ENCODE peak calls at places on chromosomes 7 and 10, in five cellular contexts. One of them, this sample, is unnamed.

GRCh38 chr10:43206391-43207235 is 60.3 kb downstream of the RASGEF1A start:
- DNase-seq in K562: no peak
- DNase-seq in WTC11: peak
- DNase-seq in HepG2: no peak
- DNase-seq in GM12878: no peak
- DNase-seq in this sample: no peak

GRCh38 chr7:135747366-135747765 is 1.2 kb downstream of the FAM180A start:
- DNase-seq in HepG2: no peak
- DNase-seq in K562: no peak
- DNase-seq in WTC11: no peak
- DNase-seq in GM12878: no peak
- DNase-seq in this sample: no peak

GRCh38 chr10:28922127-28922526 is 244.8 kb downstream of the BAMBI start:
- DNase-seq in K562: no peak
- DNase-seq in HepG2: peak
- DNase-seq in WTC11: no peak
- DNase-seq in GM12878: no peak
- DNase-seq in this sample: no peak

GRCh38 chr10:119817991-119818888 is 54.4 kb downstream of the MCMBP start:
- DNase-seq in HepG2: no peak
- DNase-seq in GM12878: no peak
- DNase-seq in K562: no peak
- DNase-seq in WTC11: peak
- DNase-seq in this sample: peak

GRCh38 chr10:78948616-78949015 is 120.2 kb upstream of the ZMIZ1 start:
- DNase-seq in K562: no peak
- DNase-seq in GM12878: no peak
- DNase-seq in WTC11: no peak
- DNase-seq in HepG2: no peak
- DNase-seq in this sample: no peak

GRCh38 chr10:97498076-97498840 is at the start of gene MMS19:
- DNase-seq in HepG2: peak
- DNase-seq in K562: peak
- DNase-seq in GM12878: peak
- DNase-seq in WTC11: peak
- DNase-seq in this sample: peak

GRCh38 chr10:36766921-36767320 is 358.5 kb upstream of the ANKRD30A start:
- DNase-seq in WTC11: no peak
- DNase-seq in GM12878: no peak
- DNase-seq in HepG2: no peak
- DNase-seq in K562: no peak
- DNase-seq in this sample: no peak

GRCh38 chr10:24168258-24169170 is 40.4 kb upstream of the KIAA1217 start:
- DNase-seq in WTC11: no peak
- DNase-seq in K562: no peak
- DNase-seq in HepG2: no peak
- DNase-seq in GM12878: no peak
- DNase-seq in this sample: no peak

GRCh38 chr7:108118959-108119358 is 11.2 kb downstream of the LAMB4 start:
- DNase-seq in HepG2: no peak
- DNase-seq in WTC11: no peak
- DNase-seq in GM12878: no peak
- DNase-seq in K562: no peak
- DNase-seq in this sample: no peak
- TF ChIP-seq CTCF in HepG2: no peak
- TF ChIP-seq CTCF in WTC11: no peak
- TF ChIP-seq CTCF in GM12878: no peak
- TF ChIP-seq CTCF in K562: no peak
- TF ChIP-seq CTCF in this sample: peak

GRCh38 chr7:81460646-81461045 is 309.2 kb downstream of the HGF start:
- DNase-seq in HepG2: no peak
- DNase-seq in GM12878: no peak
- DNase-seq in WTC11: no peak
- DNase-seq in K562: no peak
- DNase-seq in this sample: no peak

GRCh38 chr7:81457858-81458522 is 311.9 kb downstream of the HGF start:
- DNase-seq in WTC11: no peak
- DNase-seq in K562: no peak
- DNase-seq in GM12878: no peak
- DNase-seq in HepG2: no peak
- DNase-seq in this sample: no peak

GRCh38 chr7:81460228-81460627 is 309.6 kb downstream of the HGF start:
- DNase-seq in HepG2: no peak
- DNase-seq in GM12878: no peak
- DNase-seq in WTC11: no peak
- DNase-seq in K562: no peak
- DNase-seq in this sample: no peak

GRCh38 chr7:81459485-81459884 is 310.4 kb downstream of the HGF start:
- DNase-seq in GM12878: no peak
- DNase-seq in K562: no peak
- DNase-seq in WTC11: no peak
- DNase-seq in HepG2: no peak
- DNase-seq in this sample: no peak

GRCh38 chr7:81462672-81463071 is 307.2 kb downstream of the HGF start:
- DNase-seq in GM12878: no peak
- DNase-seq in K562: no peak
- DNase-seq in HepG2: no peak
- DNase-seq in WTC11: no peak
- DNase-seq in this sample: no peak
- TF ChIP-seq ATF3 in GM12878: no peak
- TF ChIP-seq ATF3 in K562: no peak
- TF ChIP-seq ATF3 in HepG2: no peak
- TF ChIP-seq ATF3 in WTC11: no peak
- TF ChIP-seq ATF3 in this sample: no peak

GRCh38 chr7:77553123-77553522 is 16.0 kb downstream of the PTPN12 start:
- DNase-seq in WTC11: no peak
- DNase-seq in GM12878: no peak
- DNase-seq in K562: no peak
- DNase-seq in HepG2: no peak
- DNase-seq in this sample: no peak
- TF ChIP-seq ATF2 in WTC11: no peak
- TF ChIP-seq ATF2 in GM12878: no peak
- TF ChIP-seq ATF2 in K562: no peak
- TF ChIP-seq ATF2 in HepG2: no peak
- TF ChIP-seq ATF2 in this sample: no peak

GRCh38 chr7:70052691-70053090 is 454.4 kb downstream of the AUTS2 start:
- DNase-seq in GM12878: no peak
- DNase-seq in K562: no peak
- DNase-seq in HepG2: no peak
- DNase-seq in WTC11: no peak
- DNase-seq in this sample: no peak
- TF ChIP-seq CTCF in GM12878: no peak
- TF ChIP-seq CTCF in K562: no peak
- TF ChIP-seq CTCF in HepG2: no peak
- TF ChIP-seq CTCF in WTC11: no peak
- TF ChIP-seq CTCF in this sample: no peak

GRCh38 chr7:118311121-118311803 is 86.8 kb downstream of the ANKRD7 start:
- DNase-seq in GM12878: peak
- DNase-seq in K562: no peak
- DNase-seq in HepG2: no peak
- DNase-seq in WTC11: no peak
- DNase-seq in this sample: no peak
- TF ChIP-seq ATF3 in GM12878: no peak
- TF ChIP-seq ATF3 in K562: no peak
- TF ChIP-seq ATF3 in HepG2: no peak
- TF ChIP-seq ATF3 in WTC11: no peak
- TF ChIP-seq ATF3 in this sample: no peak

DNA sequence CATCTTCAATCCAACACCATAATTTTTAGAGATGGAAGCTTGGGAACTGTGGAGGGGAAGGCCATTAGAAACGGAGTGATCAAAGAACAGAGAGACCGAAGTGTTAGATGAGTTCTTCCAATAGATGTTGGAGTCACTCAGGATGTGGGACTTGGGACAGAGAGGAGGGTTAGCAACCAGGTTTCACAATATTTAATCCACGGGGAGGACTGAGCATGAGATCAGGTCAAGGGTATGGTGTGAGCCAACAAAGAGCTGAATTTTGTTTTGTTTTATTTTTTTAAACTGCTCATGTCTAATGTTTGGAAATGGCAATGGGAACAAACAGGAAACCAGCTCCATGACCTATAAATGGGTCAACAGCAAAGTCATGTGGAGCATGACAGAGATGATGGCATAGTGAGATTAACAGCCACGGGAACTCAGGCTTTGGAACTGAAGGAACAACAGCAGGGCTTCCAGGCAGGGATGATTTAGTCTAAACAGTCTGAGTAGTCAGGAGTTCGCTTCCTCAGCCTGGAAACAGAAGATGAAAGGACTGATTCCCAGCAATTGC is 38.9 kb upstream of the AMPH start:
- DNase-seq in WTC11: no peak
- DNase-seq in GM12878: no peak
- DNase-seq in K562: no peak
- DNase-seq in HepG2: no peak
- DNase-seq in this sample: no peak
- TF ChIP-seq ATF2 in WTC11: no peak
- TF ChIP-seq ATF2 in GM12878: no peak
- TF ChIP-seq ATF2 in K562: no peak
- TF ChIP-seq ATF2 in HepG2: no peak
- TF ChIP-seq ATF2 in this sample: no peak

This sample was measured in H1.